ENCODE peak calls at places on chromosomes 11 and 22, in four cellular contexts. Z is uterus, Q is LNCaP clone FGC, K is HCT116. J is an unnamed sample.

GRCh38 chr11:7165911-7166310 is 77.1 kb downstream of the RBMXL2 start:
- DNase-seq in Z (no peak), Q (no peak), K (no peak), J (no peak)

GRCh38 chr11:76347391-76347790 is 33.5 kb downstream of the THAP12 start:
- DNase-seq in Z (no peak), Q (no peak), K (no peak), J (no peak)

GRCh38 chr22:46433318-46433717 is 97.8 kb downstream of the TRMU start:
- DNase-seq in Z (no peak), Q (no peak), K (no peak), J (no peak)

GRCh38 chr22:46684706-46685105 is 53.3 kb downstream of the CERK start:
- DNase-seq in Z (no peak), Q (no peak), K (no peak), J (no peak)

GRCh38 chr11:45485070-45485716 is 180.2 kb downstream of the CHST1 start:
- DNase-seq in Z (no peak), Q (no peak), K (peak; percentile 4), J (no peak)

GRCh38 chr11:35214792-35215193 is 75.8 kb downstream of the CD44 start:
- DNase-seq in Z (no peak), Q (no peak), K (peak; percentile 74), J (peak; percentile 82)

GRCh38 chr22:23580586-23581251 is 629 bp upstream of the IGLL1 start:
- DNase-seq in Z (no peak), Q (no peak), K (no peak), J (no peak)

GRCh38 chr11:124928942-124929663 is 6.7 kb downstream of the HEPACAM start:
- DNase-seq in Z (no peak), Q (no peak), K (no peak), J (no peak)

GRCh38 chr11:108368134-108368533 is 99.2 kb downstream of the C11orf65 start:
- DNase-seq in Z (no peak), Q (no peak), K (no peak), J (no peak)

GRCh38 chr11:78940500-78941225 is 366.0 kb upstream of the NARS2 start:
- DNase-seq in Z (no peak), Q (no peak), K (no peak), J (no peak)

GRCh38 chr22:49077586-49077985 is 750.1 kb downstream of the BRD1 start:
- DNase-seq in Z (no peak), Q (no peak), K (no peak), J (no peak)

GRCh38 chr11:71456831-71457230 is 3.8 kb downstream of the NADSYN1 start:
- DNase-seq in Z (no peak), Q (no peak), K (no peak), J (peak; percentile 29)

GRCh38 chr22:32805586-32805881 is 4.0 kb downstream of the TIMP3 start:
- DNase-seq in Z (no peak), Q (no peak), K (no peak), J (no peak)

GRCh38 chr11:75797796-75798195 is 17.2 kb upstream of the UVRAG start:
- DNase-seq in Z (no peak), Q (no peak), K (no peak), J (peak; percentile 14)

GRCh38 chr11:115117931-115118479 is 386.2 kb downstream of the CADM1 start:
- DNase-seq in Z (no peak), Q (no peak), K (no peak), J (no peak)

GRCh38 chr11:118522571-118523072 is 4.7 kb upstream of the TTC36 start:
- DNase-seq in Z (no peak), Q (no peak), K (no peak), J (no peak)

GRCh38 chr11:11998091-11998781 is 10.2 kb downstream of the DKK3 start:
- DNase-seq in Z (no peak), Q (no peak), K (no peak), J (no peak)

GRCh38 chr11:94130589-94131362 is 2.1 kb downstream of the PANX1 start:
- DNase-seq in Z (peak; percentile 59), Q (no peak), K (no peak), J (no peak)

GRCh38 chr22:39873963-39874362 is 19.6 kb downstream of the ENTHD1 start:
- DNase-seq in Z (no peak), Q (no peak), K (no peak), J (no peak)

GRCh38 chr11:69860796-69861445 is 41.7 kb upstream of the FGF3 start:
- DNase-seq in Z (no peak), Q (no peak), K (no peak), J (no peak)

DNA sequence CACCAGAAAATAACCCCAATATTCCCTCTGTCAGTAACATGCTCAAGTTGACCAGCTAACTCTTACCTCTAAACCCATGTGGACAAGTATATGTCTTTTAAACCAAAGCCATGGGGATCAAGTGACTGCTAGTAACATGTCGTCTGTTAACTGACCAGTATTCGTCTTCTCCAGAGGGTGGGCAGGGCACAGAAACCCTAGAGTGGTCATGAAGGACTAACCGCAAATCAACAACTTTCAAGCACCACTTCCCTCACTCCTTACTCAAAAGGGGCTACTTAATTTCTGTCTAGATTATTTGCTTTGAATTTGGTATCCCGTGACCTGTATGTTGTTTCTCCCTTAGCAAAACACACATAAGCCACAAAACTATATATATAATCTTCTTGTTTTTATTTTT is 293.2 kb downstream of the SWAP70 start:
- DNase-seq in Z (no peak), Q (no peak), K (no peak), J (no peak)
- TF ChIP-seq CTCF in Z (no peak), Q (no peak), K (no peak), J (no peak)

GRCh38 chr11:126475627-126475991 is 120.1 kb downstream of the ST3GAL4 start:
- DNase-seq in Z (no peak), Q (no peak), K (no peak), J (no peak)
- TF ChIP-seq CTCF in Z (no peak), Q (no peak), K (no peak), J (no peak)

DNA sequence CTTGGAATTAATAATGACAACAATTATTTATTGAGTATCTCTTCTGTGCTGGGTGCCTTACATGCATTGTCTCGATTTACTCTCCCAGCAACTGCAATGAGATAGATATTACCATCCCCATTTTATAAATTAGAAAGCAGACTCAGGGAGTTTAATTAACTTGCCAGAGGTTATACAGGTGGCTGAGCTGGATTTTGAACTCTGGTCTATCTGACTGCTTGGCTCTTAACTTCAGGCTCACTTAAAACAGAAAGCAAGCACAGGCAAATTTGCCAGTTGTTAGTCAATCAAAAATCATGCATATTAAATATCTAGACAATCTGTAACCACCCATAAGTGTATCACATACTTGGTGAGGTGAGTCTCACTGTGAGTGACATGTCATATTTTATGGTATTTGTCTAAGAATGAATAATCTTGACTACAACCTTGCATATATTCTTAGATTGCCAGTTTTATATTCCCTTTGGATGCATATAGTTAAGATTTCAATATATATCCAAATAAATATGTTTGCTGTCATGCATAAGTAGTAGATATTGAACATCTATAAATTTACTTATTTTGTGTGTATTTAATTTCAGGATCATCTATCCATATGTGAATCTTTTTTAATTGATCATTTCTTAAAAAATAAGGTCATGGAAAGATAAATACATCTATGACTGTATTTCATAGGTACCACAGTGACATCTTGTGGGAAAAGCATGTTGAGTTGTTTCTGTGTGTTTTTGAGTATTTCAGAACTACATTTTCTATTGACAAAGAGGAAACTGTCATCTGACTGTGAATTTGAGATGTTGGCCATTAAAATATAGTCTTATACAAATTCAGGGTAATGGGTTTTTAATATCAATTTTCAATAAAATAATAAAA is 112.0 kb upstream of the ARHGAP42 start:
- DNase-seq in Z (no peak), Q (peak; percentile 14), K (peak; percentile 13), J (no peak)
- TF ChIP-seq CTCF in Z (peak; percentile 29), Q (peak; percentile 65), K (peak; percentile 10), J (no peak)

DNA sequence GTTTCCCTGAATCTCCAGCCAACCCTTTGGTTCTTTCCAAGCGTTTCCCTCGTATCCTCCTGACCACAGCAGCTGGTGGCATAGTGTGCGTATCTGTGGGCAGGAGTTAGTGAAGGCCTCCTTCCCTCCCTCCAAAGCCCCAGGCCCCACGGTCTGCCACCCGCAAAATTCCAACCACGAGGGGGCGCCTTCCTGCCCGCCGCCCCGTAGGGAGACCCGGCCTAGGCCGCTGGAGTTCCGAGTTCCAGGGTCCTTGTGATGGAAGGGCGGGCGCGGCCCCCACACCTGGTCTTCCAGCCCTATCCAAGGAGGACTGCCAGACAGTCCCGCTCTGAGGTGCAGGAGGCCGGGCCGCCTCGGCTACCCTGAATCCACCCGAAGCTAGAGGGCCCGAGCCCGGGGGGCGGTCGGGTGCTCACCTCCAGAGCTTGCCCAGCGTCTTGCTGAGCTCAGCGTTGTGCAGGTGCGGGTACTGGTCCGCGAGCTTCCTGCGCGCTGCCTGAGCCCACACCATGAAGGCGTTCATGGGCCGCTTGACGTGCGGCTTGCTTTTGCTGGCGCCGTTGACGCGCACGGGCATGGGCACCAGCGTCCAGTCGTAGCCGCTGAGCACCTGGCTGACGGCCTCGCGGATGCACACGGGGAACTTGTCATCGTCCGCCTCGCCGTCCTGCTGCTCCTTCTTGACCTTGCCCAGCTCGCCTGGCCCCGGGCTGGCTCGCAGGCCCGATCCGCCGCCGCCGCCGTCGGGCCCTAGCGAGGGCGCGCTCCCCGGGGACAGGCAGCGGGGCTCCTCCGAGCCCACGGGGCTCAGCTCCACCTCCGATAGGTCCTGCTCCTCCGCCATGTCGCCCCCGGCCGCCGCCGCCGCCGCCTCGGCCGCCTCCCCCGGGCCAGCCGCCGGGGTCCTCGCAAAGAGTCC is 1.2 kb downstream of the SOX10 start:
- DNase-seq in Z (no peak), Q (no peak), K (no peak), J (no peak)
- TF ChIP-seq CTCF in Z (no peak), Q (no peak), K (peak; percentile 31), J (no peak)

GRCh38 chr22:44755956-44756361 is 3.6 kb downstream of the ARHGAP8 start:
- DNase-seq in Z (no peak), Q (peak; percentile 86), K (peak; percentile 40), J (no peak)
- TF ChIP-seq CTCF in Z (no peak), Q (no peak), K (no peak), J (no peak)

DNA sequence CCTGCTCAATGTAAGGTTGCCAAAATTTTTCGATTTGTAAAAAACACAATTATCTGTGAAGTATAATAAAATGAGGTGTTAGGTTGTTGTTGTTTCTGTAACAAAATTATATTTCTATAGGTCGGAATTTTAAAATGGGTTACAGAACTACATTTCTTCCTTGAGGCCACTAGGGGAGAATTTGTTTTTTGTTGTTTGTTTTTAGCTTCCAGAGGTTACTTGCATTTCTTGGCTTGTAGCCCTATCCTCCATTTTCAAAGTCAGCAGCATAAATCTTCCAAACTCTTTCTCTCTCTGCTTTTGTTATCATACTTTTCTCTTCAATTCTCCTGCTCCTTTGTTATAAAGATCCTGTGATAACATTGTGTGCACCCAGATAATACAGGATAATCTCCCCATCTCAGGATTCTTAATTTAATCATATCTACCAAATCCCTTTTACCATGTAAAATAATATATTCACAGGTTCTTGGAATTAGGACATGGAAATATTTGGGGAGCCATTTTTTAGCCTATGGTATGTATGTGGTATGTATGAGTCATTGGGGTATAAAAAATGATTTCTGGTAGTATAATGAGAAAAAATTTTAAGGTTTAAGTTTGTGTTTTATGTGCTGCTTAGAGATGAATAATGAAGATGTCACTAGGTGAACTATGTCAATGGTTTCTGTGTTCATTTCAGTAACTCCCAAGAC is 9.4 kb upstream of the PATL1 start:
- DNase-seq in Z (no peak), Q (no peak), K (no peak), J (no peak)
- TF ChIP-seq CTCF in Z (no peak), Q (no peak), K (no peak), J (no peak)

J was measured in CD14-positive monocyte.